ENCODE peak calls at places on chromosomes 11 and 22, in five cellular contexts. One of them, this sample, is unnamed.

GRCh38 chr22:47166446-47167016 is 404.1 kb downstream of the TBC1D22A start:
- DNase-seq in A549: no peak
- DNase-seq in GM12891: no peak
- DNase-seq in ACHN: no peak
- DNase-seq in stromal cell of bone marrow: no peak
- DNase-seq in this sample: no peak

GRCh38 chr11:126355926-126356897 is 726 bp downstream of the ST3GAL4 start:
- DNase-seq in ACHN: no peak
- DNase-seq in GM12891: peak; percentile 44
- DNase-seq in stromal cell of bone marrow: no peak
- DNase-seq in A549: no peak
- DNase-seq in this sample: no peak

GRCh38 chr11:3207530-3208189 is 11.0 kb downstream of the MRGPRG start:
- DNase-seq in GM12891: no peak
- DNase-seq in ACHN: no peak
- DNase-seq in A549: no peak
- DNase-seq in stromal cell of bone marrow: no peak
- DNase-seq in this sample: no peak

GRCh38 chr11:61543606-61544306 is 35.2 kb downstream of the LRRC10B start:
- DNase-seq in GM12891: no peak
- DNase-seq in A549: peak; percentile 44
- DNase-seq in ACHN: no peak
- DNase-seq in stromal cell of bone marrow: peak; percentile 86
- DNase-seq in this sample: no peak

GRCh38 chr11:94315664-94316063 is 11.3 kb downstream of the IZUMO1R start:
- DNase-seq in A549: no peak
- DNase-seq in stromal cell of bone marrow: no peak
- DNase-seq in ACHN: no peak
- DNase-seq in GM12891: no peak
- DNase-seq in this sample: no peak

GRCh38 chr11:45067966-45068365 is 78.5 kb upstream of the PRDM11 start:
- DNase-seq in stromal cell of bone marrow: no peak
- DNase-seq in A549: no peak
- DNase-seq in GM12891: no peak
- DNase-seq in ACHN: no peak
- DNase-seq in this sample: no peak

GRCh38 chr11:105232021-105232420 is 92.5 kb upstream of the CARD18 start:
- DNase-seq in GM12891: no peak
- DNase-seq in stromal cell of bone marrow: no peak
- DNase-seq in ACHN: no peak
- DNase-seq in A549: no peak
- DNase-seq in this sample: no peak

GRCh38 chr22:25203082-25203481 is 3.4 kb downstream of the CRYBB3 start:
- DNase-seq in GM12891: no peak
- DNase-seq in stromal cell of bone marrow: no peak
- DNase-seq in A549: no peak
- DNase-seq in ACHN: no peak
- DNase-seq in this sample: no peak

GRCh38 chr11:130407978-130408377 is 20.4 kb downstream of the ADAMTS8 start:
- DNase-seq in stromal cell of bone marrow: peak; percentile 89
- DNase-seq in A549: no peak
- DNase-seq in ACHN: peak; percentile 19
- DNase-seq in GM12891: no peak
- DNase-seq in this sample: no peak

GRCh38 chr11:72685560-72686480 is 11.6 kb upstream of the PDE2A start:
- DNase-seq in stromal cell of bone marrow: no peak
- DNase-seq in ACHN: no peak
- DNase-seq in GM12891: no peak
- DNase-seq in A549: no peak
- DNase-seq in this sample: no peak

GRCh38 chr11:66224226-66224850 is 44.1 kb upstream of the RAB1B start:
- DNase-seq in stromal cell of bone marrow: no peak
- DNase-seq in ACHN: no peak
- DNase-seq in A549: no peak
- DNase-seq in GM12891: no peak
- DNase-seq in this sample: no peak

GRCh38 chr11:130578738-130579368 is 130.4 kb downstream of the ADAMTS15 start:
- DNase-seq in stromal cell of bone marrow: no peak
- DNase-seq in GM12891: no peak
- DNase-seq in A549: no peak
- DNase-seq in ACHN: no peak
- DNase-seq in this sample: no peak

GRCh38 chr22:41862160-41862529 is 29.2 kb downstream of the SREBF2 start:
- DNase-seq in A549: no peak
- DNase-seq in ACHN: no peak
- DNase-seq in GM12891: no peak
- DNase-seq in stromal cell of bone marrow: no peak
- DNase-seq in this sample: peak; percentile 70

GRCh38 chr11:70085815-70086769 is 8.0 kb downstream of the ANO1 start:
- DNase-seq in GM12891: no peak
- DNase-seq in A549: no peak
- DNase-seq in stromal cell of bone marrow: no peak
- DNase-seq in ACHN: no peak
- DNase-seq in this sample: no peak

GRCh38 chr22:49965291-49966040 is 4.9 kb downstream of the PIM3 start:
- DNase-seq in stromal cell of bone marrow: no peak
- DNase-seq in ACHN: no peak
- DNase-seq in A549: no peak
- DNase-seq in GM12891: no peak
- DNase-seq in this sample: no peak

GRCh38 chr11:128448487-128448886 is 138.9 kb downstream of the ETS1 start:
- DNase-seq in GM12891: no peak
- DNase-seq in A549: peak; percentile 48
- DNase-seq in ACHN: peak; percentile 88
- DNase-seq in stromal cell of bone marrow: no peak
- DNase-seq in this sample: no peak

GRCh38 chr11:15651782-15652181 is 537.1 kb downstream of the INSC start:
- DNase-seq in GM12891: no peak
- DNase-seq in A549: no peak
- DNase-seq in ACHN: no peak
- DNase-seq in stromal cell of bone marrow: no peak
- DNase-seq in this sample: no peak

GRCh38 chr22:26972281-26972680 is 314.9 kb downstream of the MIAT start:
- DNase-seq in stromal cell of bone marrow: peak; percentile 11
- DNase-seq in A549: no peak
- DNase-seq in GM12891: no peak
- DNase-seq in ACHN: no peak
- DNase-seq in this sample: no peak

GRCh38 chr11:105862736-105863367 is 159.2 kb downstream of the MSANTD4 start:
- DNase-seq in GM12891: no peak
- DNase-seq in A549: no peak
- DNase-seq in stromal cell of bone marrow: peak; percentile 20
- DNase-seq in ACHN: peak; percentile 64
- DNase-seq in this sample: peak; percentile 17

GRCh38 chr11:129315781-129316579 is 59.7 kb upstream of the BARX2 start:
- DNase-seq in stromal cell of bone marrow: no peak
- DNase-seq in GM12891: no peak
- DNase-seq in ACHN: no peak
- DNase-seq in A549: no peak
- DNase-seq in this sample: no peak

GRCh38 chr11:31798057-31799035 is 12.8 kb downstream of the PAX6 start:
- DNase-seq in GM12891: no peak
- DNase-seq in ACHN: no peak
- DNase-seq in A549: no peak
- DNase-seq in stromal cell of bone marrow: no peak
- DNase-seq in this sample: peak; percentile 81

GRCh38 chr22:38248280-38248679 is 24.5 kb downstream of the TMEM184B start:
- DNase-seq in A549: no peak
- DNase-seq in ACHN: no peak
- DNase-seq in GM12891: no peak
- DNase-seq in stromal cell of bone marrow: no peak
- DNase-seq in this sample: no peak

GRCh38 chr22:17102297-17102667 is 17.5 kb downstream of the IL17RA start:
- DNase-seq in GM12891: no peak
- DNase-seq in A549: no peak
- DNase-seq in ACHN: no peak
- DNase-seq in stromal cell of bone marrow: no peak
- DNase-seq in this sample: no peak

GRCh38 chr11:119773016-119773415 is 44.0 kb upstream of the NECTIN1 start:
- DNase-seq in stromal cell of bone marrow: no peak
- DNase-seq in A549: no peak
- DNase-seq in ACHN: no peak
- DNase-seq in GM12891: no peak
- DNase-seq in this sample: no peak

GRCh38 chr11:17771415-17771814 is 36.8 kb downstream of the KCNC1 start:
- DNase-seq in A549: no peak
- DNase-seq in stromal cell of bone marrow: no peak
- DNase-seq in ACHN: no peak
- DNase-seq in GM12891: no peak
- DNase-seq in this sample: no peak